ENCODE peak calls at places on chromosomes 13 and 19, in nine cellular contexts. U is suprapubic skin, Q is stomach, J is ovary, B is tibial nerve, O is K562, F is transverse colon, W is upper lobe of left lung, P is sigmoid colon. Y is an unnamed sample.

GRCh38 chr13:44605275-44605674 is 29.1 kb upstream of the TSC22D1 start:
- DNase-seq in U (no peak), Q (no peak), J (no peak), B (no peak), O (no peak), F (no peak), W (no peak), P (no peak), Y (no peak)

GRCh38 chr19:49491804-49492572 is 4.2 kb upstream of the RPS11 start:
- DNase-seq in U (no peak), Q (no peak), J (no peak), B (no peak), O (no peak), F (no peak), W (no peak), P (no peak), Y (no peak)

GRCh38 chr19:30307191-30307974 is 64.8 kb upstream of the ZNF536 start:
- DNase-seq in U (no peak), Q (no peak), J (no peak), B (no peak), O (no peak), F (no peak), W (no peak), P (no peak), Y (no peak)

GRCh38 chr19:8367327-8368001 is 3.5 kb downstream of the ANGPTL4 start:
- DNase-seq in U (peak; percentile 90), Q (peak; percentile 96), J (peak; percentile 95), B (peak; percentile 80), O (peak; percentile 49), F (peak; percentile 87), W (peak; percentile 80), P (peak; percentile 97), Y (no peak)

GRCh38 chr19:535017-535835 is 3.7 kb downstream of the CDC34 start:
- DNase-seq in U (no peak), Q (no peak), J (no peak), B (no peak), O (no peak), F (peak; percentile 16), W (no peak), P (peak; percentile 66), Y (no peak)

GRCh38 chr19:29121684-29122083 is 91.3 kb downstream of the UQCRFS1 start:
- DNase-seq in U (peak; percentile 52), Q (no peak), J (no peak), B (peak; percentile 30), O (peak; percentile 59), F (no peak), W (no peak), P (no peak), Y (no peak)

GRCh38 chr13:95509521-95510315 is 42.8 kb upstream of the CLDN10 start:
- DNase-seq in U (no peak), Q (no peak), J (no peak), B (no peak), O (no peak), F (no peak), W (no peak), P (no peak), Y (no peak)

GRCh38 chr19:14496029-14496848 is at the start of gene GIPC1:
- DNase-seq in U (peak; percentile 98), Q (peak; percentile 96), J (peak; percentile 98), B (peak; percentile 86), O (peak; percentile 100), F (peak; percentile 97), W (peak; percentile 95), P (peak; percentile 99), Y (peak; percentile 99)

GRCh38 chr13:75324413-75324940 is 157.5 kb downstream of the TBC1D4 start:
- DNase-seq in U (no peak), Q (no peak), J (no peak), B (no peak), O (no peak), F (no peak), W (no peak), P (no peak), Y (no peak)

DNA sequence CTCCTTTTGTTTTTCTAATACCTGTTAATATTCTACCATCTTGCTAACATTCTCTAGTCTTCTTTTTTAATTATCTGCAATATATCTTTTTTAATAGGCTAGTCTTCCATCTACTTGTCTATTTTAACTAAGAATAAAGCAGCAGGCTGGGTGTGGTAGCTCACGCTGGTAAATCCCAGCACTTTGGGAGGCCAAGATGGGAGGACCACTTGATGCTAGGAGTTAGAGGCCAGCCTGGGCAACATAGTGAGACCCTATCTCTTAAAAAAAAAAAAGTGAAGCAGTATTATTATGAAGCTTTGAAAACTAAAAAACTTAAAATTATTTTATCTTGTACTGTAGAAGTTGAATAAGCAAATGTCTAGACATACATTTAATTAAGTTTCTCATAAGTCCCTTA is 3.3 kb downstream of the UTP14C start:
- DNase-seq in U (no peak), Q (no peak), J (no peak), B (no peak), O (no peak), F (no peak), W (no peak), P (no peak), Y (no peak)
- H3K36me3 ChIP-seq in U (peaks cover 58% of the 10 kb centered on the region), Q (peaks cover 60% of the 10 kb centered on the region), J (no peaks in the 10 kb centered on the region), B (no peaks in the 10 kb centered on the region), O (peaks cover 52% of the 10 kb centered on the region), F (peaks cover 24% of the 10 kb centered on the region), W (peaks cover 17% of the 10 kb centered on the region), P (peaks cover 13% of the 10 kb centered on the region), Y (peaks cover 42% of the 10 kb centered on the region)

GRCh38 chr19:10553943-10554381 is 10.3 kb downstream of the ATG4D start:
- DNase-seq in U (no peak), Q (peak; percentile 29), J (no peak), B (no peak), O (no peak), F (peak; percentile 46), W (peak; percentile 29), P (no peak), Y (no peak)
- TF ChIP-seq POLR2A in U (no peak), Q (no peak), J (no peak), B (no peak), O (peak; percentile 2), F (no peak), W (no peak), P (no peak), Y (no peak)

DNA sequence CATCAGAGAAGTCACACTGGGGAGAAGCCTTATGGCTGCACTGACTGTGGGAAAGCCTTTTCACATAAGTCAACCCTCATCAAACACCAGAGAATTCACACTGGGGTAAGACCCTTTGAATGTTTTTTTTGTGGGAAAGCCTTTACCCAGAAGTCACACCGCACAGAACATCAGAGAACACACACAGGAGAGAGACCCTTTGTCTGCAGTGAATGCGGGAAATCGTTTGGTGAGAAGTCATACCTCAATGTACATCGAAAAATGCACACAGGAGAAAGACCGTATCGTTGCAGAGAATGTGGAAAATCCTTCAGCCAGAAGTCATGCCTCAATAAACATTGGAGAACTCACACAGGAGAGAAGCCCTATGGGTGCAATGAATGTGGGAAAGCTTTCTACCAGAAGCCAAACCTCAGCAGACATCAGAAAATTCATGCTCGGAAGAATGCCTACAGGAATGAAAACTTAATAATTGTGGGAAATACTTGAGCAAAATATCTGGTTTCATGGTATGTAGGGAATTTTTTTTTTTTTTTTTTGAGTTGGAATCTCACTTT is 30.7 kb downstream of the ZNF793 start:
- DNase-seq in U (no peak), Q (no peak), J (no peak), B (no peak), O (no peak), F (no peak), W (no peak), P (no peak), Y (no peak)
- TF ChIP-seq EP300 in U (no peak), Q (no peak), J (no peak), B (no peak), O (no peak), F (no peak), W (no peak), P (no peak), Y (no peak)

DNA sequence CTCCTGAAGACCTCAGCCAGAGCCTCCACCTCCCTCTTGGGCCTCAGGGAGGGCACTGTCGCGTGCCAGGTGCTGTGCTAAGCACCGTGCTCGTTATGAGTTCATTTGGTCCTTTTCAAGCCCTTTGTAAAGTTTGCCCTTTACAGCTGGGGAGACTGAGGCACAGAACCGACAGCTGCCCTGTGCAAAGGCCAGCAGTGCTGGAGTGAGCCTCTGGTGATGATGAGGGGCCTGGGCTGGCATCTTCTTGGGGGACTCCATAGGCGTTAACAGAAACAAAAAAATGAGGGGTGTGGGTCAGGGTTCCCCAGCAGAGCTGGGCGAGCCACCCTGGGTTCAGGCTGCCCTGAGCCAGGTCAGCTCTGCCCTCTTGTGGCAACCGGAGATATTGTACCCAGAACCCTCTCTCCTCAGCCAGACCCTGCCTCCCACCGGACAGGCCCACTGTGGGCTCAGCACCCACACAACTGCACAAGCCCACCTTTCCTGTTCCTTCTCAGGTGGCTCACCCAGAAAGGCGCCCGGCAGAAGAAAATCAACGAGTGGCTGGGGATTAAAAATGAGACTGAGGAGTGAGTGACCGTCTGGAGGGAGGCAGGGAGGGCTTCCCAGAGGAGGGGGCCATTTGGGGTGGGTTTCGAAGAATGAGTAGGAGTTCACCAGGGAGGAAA is 5.5 kb upstream of the IFI30 start:
- DNase-seq in U (no peak), Q (peak; percentile 59), J (peak; percentile 56), B (no peak), O (peak; percentile 80), F (peak; percentile 61), W (peak; percentile 67), P (no peak), Y (no peak)
- H3K36me3 ChIP-seq in U (peaks cover 66% of the 10 kb centered on the region), Q (peaks cover 67% of the 10 kb centered on the region), J (no peaks in the 10 kb centered on the region), B (no peaks in the 10 kb centered on the region), O (peaks cover 64% of the 10 kb centered on the region), F (peaks cover 25% of the 10 kb centered on the region), W (peaks cover 39% of the 10 kb centered on the region), P (peaks cover 23% of the 10 kb centered on the region), Y (peaks cover 50% of the 10 kb centered on the region)

GRCh38 chr19:16258440-16258903 is 60.8 kb downstream of the AP1M1 start:
- DNase-seq in U (no peak), Q (peak; percentile 68), J (no peak), B (peak; percentile 35), O (peak; percentile 100), F (peak; percentile 44), W (peak; percentile 75), P (peak; percentile 83), Y (peak; percentile 94)
- TF ChIP-seq POLR2A in U (peak; percentile 53), Q (no peak), J (no peak), B (peak; percentile 41), O (peak; percentile 79), F (peak; percentile 39), W (peak; percentile 41), P (peak; percentile 24), Y (no peak)

GRCh38 chr19:21483589-21484170 is 21.7 kb upstream of the ZNF429 start:
- DNase-seq in U (no peak), Q (peak; percentile 60), J (peak; percentile 79), B (peak; percentile 20), O (peak; percentile 38), F (peak; percentile 51), W (peak; percentile 56), P (peak; percentile 76), Y (no peak)
- TF ChIP-seq EP300 in U (no peak), Q (no peak), J (no peak), B (no peak), O (no peak), F (no peak), W (no peak), P (no peak), Y (no peak)

DNA sequence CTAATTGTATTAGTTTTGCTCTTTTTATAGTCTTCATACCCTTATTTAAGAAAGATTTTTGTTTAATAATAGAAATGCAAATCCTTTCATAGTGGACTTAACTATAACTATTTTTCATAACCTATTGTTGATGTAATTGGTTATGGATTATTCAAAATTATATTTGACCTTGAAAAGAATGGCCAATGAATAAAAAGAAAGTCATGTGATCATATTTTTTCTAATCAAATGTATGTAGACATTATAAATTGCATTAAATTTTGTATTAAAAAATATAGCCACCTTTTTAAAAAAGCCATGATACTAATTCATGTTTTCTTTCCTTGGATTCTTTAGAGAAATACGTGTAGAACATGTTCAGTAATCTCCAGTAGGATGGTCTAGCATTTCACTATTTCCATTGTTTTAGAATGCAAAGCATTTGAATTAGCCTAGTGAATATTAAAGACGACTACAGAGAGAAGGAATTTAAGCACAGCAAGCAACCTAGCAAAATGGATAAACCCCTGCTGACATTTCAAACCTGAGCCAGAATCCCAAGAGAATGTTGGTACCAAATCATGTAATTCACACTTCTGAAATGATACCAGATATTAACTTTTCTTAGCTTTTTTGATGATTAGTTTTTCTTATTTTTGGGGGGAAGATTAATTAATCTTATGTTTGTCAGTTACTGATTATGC is 1297.4 kb upstream of the MIR17HG start:
- DNase-seq in U (no peak), Q (no peak), J (no peak), B (no peak), O (no peak), F (no peak), W (no peak), P (no peak), Y (no peak)
- H3K36me3 ChIP-seq in U (no peaks in the 10 kb centered on the region), Q (no peaks in the 10 kb centered on the region), J (no peaks in the 10 kb centered on the region), B (no peaks in the 10 kb centered on the region), O (no peaks in the 10 kb centered on the region), F (no peaks in the 10 kb centered on the region), W (no peaks in the 10 kb centered on the region), P (no peaks in the 10 kb centered on the region), Y (no peaks in the 10 kb centered on the region)

Y was measured in esophagus muscularis mucosa.